ENCODE peak calls at places on chromosomes 3 and 15, in six cellular contexts. P is T1000; E is LoVo; L is activated T-helper 1 cell treated with anti-CD3 and anti-CD28 coated beads, Interleukin-12 subunit alpha, Interleukin-12 subunit beta, Interleukin-2, Interleukin-4 antibody, amounts not matched to agents 30 ng/mL and 10 ng/mL and 1 ng/mL, durations not matched to agents 14 hours and 24 hours and 36 hours; Q is iris pigment epithelial cell; U is stimulated activated CD4-positive, alpha-beta T cell treated with anti-CD3 and anti-CD28 coated beads, Interleukin-2, amount 100 ng/mL, for 48 hours. M is an unnamed sample.

GRCh38 chr15:66748320-66748779 is 46.3 kb downstream of the SMAD6 start:
- DNase-seq in P (no peak), E (no peak), L (no peak), Q (peak; percentile 91), U (no peak), M (no peak)

GRCh38 chr15:66294157-66294931 is 976 bp downstream of the DIS3L start:
- DNase-seq in P (peak; percentile 17), E (peak; percentile 52), L (no peak), Q (peak; percentile 82), U (peak; percentile 16), M (no peak)

GRCh38 chr3:194688207-194688711 is 2.6 kb downstream of the FAM43A start:
- DNase-seq in P (no peak), E (no peak), L (no peak), Q (no peak), U (no peak), M (peak; percentile 71)

GRCh38 chr15:25060996-25061620 is 106.3 kb downstream of the SNRPN start:
- DNase-seq in P (no peak), E (no peak), L (no peak), Q (no peak), U (no peak), M (no peak)

GRCh38 chr15:100905855-100906254 is 13.3 kb upstream of the LRRK1 start:
- DNase-seq in P (no peak), E (no peak), L (no peak), Q (no peak), U (no peak), M (no peak)

GRCh38 chr3:120678331-120678845 is 3.7 kb downstream of the HGD start:
- DNase-seq in P (peak; percentile 29), E (peak; percentile 84), L (no peak), Q (peak; percentile 84), U (no peak), M (no peak)

GRCh38 chr3:120743556-120744195 is 1.1 kb downstream of the GTF2E1 start:
- DNase-seq in P (no peak), E (peak; percentile 16), L (no peak), Q (no peak), U (no peak), M (no peak)

GRCh38 chr15:43302155-43302554 is 28.2 kb downstream of the LCMT2 start:
- DNase-seq in P (no peak), E (no peak), L (no peak), Q (no peak), U (no peak), M (no peak)

GRCh38 chr15:27845535-27846369 is 253.4 kb downstream of the OCA2 start:
- DNase-seq in P (no peak), E (no peak), L (no peak), Q (no peak), U (no peak), M (no peak)

GRCh38 chr15:47422901-47423300 is 294.4 kb upstream of the SEMA6D start:
- DNase-seq in P (no peak), E (no peak), L (no peak), Q (peak; percentile 50), U (no peak), M (no peak)

GRCh38 chr3:97105989-97106651 is 291.7 kb downstream of the EPHA6 start:
- DNase-seq in P (no peak), E (no peak), L (no peak), Q (no peak), U (no peak), M (no peak)

GRCh38 chr15:41827290-41827879 is 507 bp upstream of the JMJD7 start:
- DNase-seq in P (no peak), E (peak; percentile 18), L (peak; percentile 12), Q (no peak), U (peak; percentile 16), M (no peak)

GRCh38 chr15:52480990-52481389 is 47.7 kb downstream of the MYO5A start:
- DNase-seq in P (no peak), E (no peak), L (no peak), Q (no peak), U (no peak), M (no peak)

GRCh38 chr15:68812596-68813548 is 7.8 kb downstream of the ANP32A start:
- DNase-seq in P (no peak), E (no peak), L (no peak), Q (peak; percentile 68), U (no peak), M (no peak)

GRCh38 chr15:66456211-66456610 is 41.4 kb downstream of the SNAPC5 start:
- DNase-seq in P (no peak), E (no peak), L (no peak), Q (no peak), U (no peak), M (no peak)

GRCh38 chr15:53978248-53978906 is at the start of gene UNC13C:
- DNase-seq in P (no peak), E (no peak), L (no peak), Q (peak; percentile 1), U (no peak), M (peak; percentile 64)

GRCh38 chr3:7788881-7789280 is 712.7 kb upstream of the LMCD1 start:
- DNase-seq in P (no peak), E (no peak), L (no peak), Q (no peak), U (no peak), M (no peak)

GRCh38 chr3:87761341-87761740 is 297.5 kb downstream of the CGGBP1 start:
- DNase-seq in P (no peak), E (no peak), L (no peak), Q (no peak), U (no peak), M (no peak)

GRCh38 chr3:16249336-16249735 is 15.4 kb downstream of the DPH3 start:
- DNase-seq in P (no peak), E (no peak), L (no peak), Q (peak; percentile 47), U (peak; percentile 32), M (no peak)

GRCh38 chr15:101353240-101353639 is 58.2 kb upstream of the SNRPA1 start:
- DNase-seq in P (no peak), E (no peak), L (no peak), Q (no peak), U (no peak), M (no peak)

GRCh38 chr15:78737187-78737820 is 74.0 kb downstream of the ADAMTS7 start:
- DNase-seq in P (no peak), E (no peak), L (no peak), Q (no peak), U (no peak), M (peak; percentile 27)

GRCh38 chr3:46695177-46695961 is 1.9 kb upstream of the ALS2CL start:
- DNase-seq in P (no peak), E (no peak), L (peak; percentile 16), Q (no peak), U (peak; percentile 39), M (peak; percentile 85)

GRCh38 chr3:124520970-124521369 is 209.3 kb upstream of the UMPS start:
- DNase-seq in P (no peak), E (no peak), L (no peak), Q (no peak), U (no peak), M (no peak)

GRCh38 chr3:114418724-114419543 is 125.1 kb downstream of the TIGIT start:
- DNase-seq in P (no peak), E (peak; percentile 62), L (no peak), Q (peak; percentile 96), U (no peak), M (no peak)

GRCh38 chr15:91099616-91100560 is at the start of gene SV2B:
- DNase-seq in P (no peak), E (no peak), L (peak; percentile 37), Q (peak; percentile 37), U (peak; percentile 36), M (no peak)

GRCh38 chr15:80776420-80777045 is 2.6 kb upstream of the CEMIP start:
- DNase-seq in P (peak; percentile 52), E (peak; percentile 76), L (peak; percentile 51), Q (peak; percentile 84), U (peak; percentile 68), M (peak; percentile 70)

GRCh38 chr15:62896380-62896866 is 146.1 kb upstream of the TPM1 start:
- DNase-seq in P (no peak), E (no peak), L (no peak), Q (no peak), U (no peak), M (no peak)

GRCh38 chr3:49462222-49462621 is 7.8 kb upstream of the DAG1 start:
- DNase-seq in P (peak; percentile 50), E (no peak), L (no peak), Q (peak; percentile 30), U (no peak), M (no peak)

GRCh38 chr3:183253961-183254815 is 1.1 kb downstream of the B3GNT5 start:
- DNase-seq in P (no peak), E (peak; percentile 19), L (peak; percentile 5), Q (peak; percentile 32), U (no peak), M (peak; percentile 83)

GRCh38 chr3:53842436-53843194 is 3.6 kb downstream of the CHDH start:
- DNase-seq in P (no peak), E (peak; percentile 67), L (no peak), Q (peak; percentile 18), U (no peak), M (no peak)

GRCh38 chr15:92061511-92062200 is 208.1 kb downstream of the SLCO3A1 start:
- DNase-seq in P (no peak), E (no peak), L (no peak), Q (no peak), U (no peak), M (no peak)

GRCh38 chr3:190322604-190323240 is 476 bp upstream of the CLDN1 start:
- DNase-seq in P (no peak), E (no peak), L (no peak), Q (peak; percentile 37), U (no peak), M (no peak)

GRCh38 chr3:43378066-43378935 is 92.0 kb downstream of the SNRK start:
- DNase-seq in P (no peak), E (peak; percentile 37), L (peak; percentile 52), Q (peak; percentile 47), U (peak; percentile 48), M (no peak)

GRCh38 chr3:54853573-54854404 is 74.1 kb downstream of the LRTM1 start:
- DNase-seq in P (peak; percentile 69), E (peak; percentile 64), L (peak; percentile 2), Q (peak; percentile 56), U (peak; percentile 54), M (peak; percentile 85)

GRCh38 chr3:128081846-128082245 is 29.6 kb downstream of the SEC61A1 start:
- DNase-seq in P (no peak), E (no peak), L (no peak), Q (peak; percentile 68), U (no peak), M (no peak)

GRCh38 chr3:175107231-175107630 is 248.1 kb downstream of the NAALADL2 start:
- DNase-seq in P (no peak), E (no peak), L (no peak), Q (peak; percentile 39), U (no peak), M (no peak)

GRCh38 chr3:20103731-20104130 is 63.5 kb downstream of the KAT2B start:
- DNase-seq in P (no peak), E (no peak), L (no peak), Q (no peak), U (no peak), M (no peak)

GRCh38 chr3:47022540-47023161 is 43.2 kb downstream of the NBEAL2 start:
- DNase-seq in P (no peak), E (no peak), L (no peak), Q (peak; percentile 38), U (no peak), M (no peak)

GRCh38 chr15:32956006-32956405 is 238.2 kb downstream of the GREM1 start:
- DNase-seq in P (no peak), E (no peak), L (no peak), Q (peak; percentile 87), U (no peak), M (no peak)

GRCh38 chr3:64898941-64899340 is 211.1 kb upstream of the ADAMTS9 start:
- DNase-seq in P (no peak), E (no peak), L (no peak), Q (no peak), U (no peak), M (no peak)

M was measured in upper lobe of right lung.